ENCODE peak calls at places on chromosome 19, in four cellular contexts. One of them, this sample, is unnamed.

GRCh38 chr19:54017266-54017665 is 25.8 kb downstream of the CACNG6 start:
- DNase-seq in testis: no peak
- DNase-seq in body of pancreas: no peak
- DNase-seq in heart left ventricle: no peak
- DNase-seq in this sample: no peak

GRCh38 chr19:14138576-14139265 is 2.3 kb upstream of the ASF1B start:
- DNase-seq in body of pancreas: no peak
- DNase-seq in testis: no peak
- DNase-seq in heart left ventricle: no peak
- DNase-seq in this sample: no peak

GRCh38 chr19:48681127-48681470 is 8.3 kb upstream of the NTN5 start:
- DNase-seq in testis: peak
- DNase-seq in body of pancreas: no peak
- DNase-seq in heart left ventricle: no peak
- DNase-seq in this sample: no peak

GRCh38 chr19:14300281-14300680 is 81.0 kb upstream of the ADGRE5 start:
- DNase-seq in body of pancreas: no peak
- DNase-seq in testis: no peak
- DNase-seq in heart left ventricle: no peak
- DNase-seq in this sample: no peak

GRCh38 chr19:50723069-50723468 is at the start of gene CLEC11A:
- DNase-seq in testis: peak
- DNase-seq in heart left ventricle: peak
- DNase-seq in body of pancreas: peak
- DNase-seq in this sample: no peak

GRCh38 chr19:18364826-18365528 is 21.0 kb upstream of the GDF15 start:
- DNase-seq in body of pancreas: peak
- DNase-seq in heart left ventricle: no peak
- DNase-seq in testis: peak
- DNase-seq in this sample: peak

GRCh38 chr19:2327773-2328400 is 499 bp downstream of the LSM7 start:
- DNase-seq in testis: peak
- DNase-seq in heart left ventricle: no peak
- DNase-seq in body of pancreas: peak
- DNase-seq in this sample: peak

GRCh38 chr19:53463263-53463662 is 4.3 kb upstream of the ZNF813 start:
- DNase-seq in body of pancreas: peak
- DNase-seq in testis: peak
- DNase-seq in heart left ventricle: peak
- DNase-seq in this sample: no peak

GRCh38 chr19:55346725-55347441 is 7.2 kb downstream of the KMT5C start:
- DNase-seq in heart left ventricle: no peak
- DNase-seq in body of pancreas: no peak
- DNase-seq in testis: no peak
- DNase-seq in this sample: no peak

GRCh38 chr19:873084-874019 is 13.9 kb downstream of the CFD start:
- DNase-seq in testis: peak
- DNase-seq in body of pancreas: no peak
- DNase-seq in heart left ventricle: no peak
- DNase-seq in this sample: peak

GRCh38 chr19:6109947-6110346 is 353 bp downstream of the RFX2 start:
- DNase-seq in body of pancreas: no peak
- DNase-seq in heart left ventricle: no peak
- DNase-seq in testis: no peak
- DNase-seq in this sample: no peak

GRCh38 chr19:38917921-38918491 is 6.0 kb upstream of the CCER2 start:
- DNase-seq in heart left ventricle: no peak
- DNase-seq in body of pancreas: no peak
- DNase-seq in testis: peak
- DNase-seq in this sample: peak

GRCh38 chr19:35019144-35019543 is 11.1 kb upstream of the SCN1B start:
- DNase-seq in body of pancreas: no peak
- DNase-seq in testis: no peak
- DNase-seq in heart left ventricle: no peak
- DNase-seq in this sample: no peak

GRCh38 chr19:10105241-10106099 is 692 bp upstream of the PPAN start:
- DNase-seq in heart left ventricle: no peak
- DNase-seq in body of pancreas: no peak
- DNase-seq in testis: no peak
- DNase-seq in this sample: no peak

GRCh38 chr19:10107817-10108367 is 1.7 kb downstream of the PPAN start:
- DNase-seq in body of pancreas: no peak
- DNase-seq in testis: no peak
- DNase-seq in heart left ventricle: no peak
- DNase-seq in this sample: no peak

GRCh38 chr19:10104665-10105221 is 1.4 kb upstream of the PPAN start:
- DNase-seq in body of pancreas: no peak
- DNase-seq in heart left ventricle: no peak
- DNase-seq in testis: no peak
- DNase-seq in this sample: peak

GRCh38 chr19:10107254-10107653 is 1.1 kb downstream of the PPAN start:
- DNase-seq in heart left ventricle: no peak
- DNase-seq in testis: no peak
- DNase-seq in body of pancreas: no peak
- DNase-seq in this sample: no peak

DNA sequence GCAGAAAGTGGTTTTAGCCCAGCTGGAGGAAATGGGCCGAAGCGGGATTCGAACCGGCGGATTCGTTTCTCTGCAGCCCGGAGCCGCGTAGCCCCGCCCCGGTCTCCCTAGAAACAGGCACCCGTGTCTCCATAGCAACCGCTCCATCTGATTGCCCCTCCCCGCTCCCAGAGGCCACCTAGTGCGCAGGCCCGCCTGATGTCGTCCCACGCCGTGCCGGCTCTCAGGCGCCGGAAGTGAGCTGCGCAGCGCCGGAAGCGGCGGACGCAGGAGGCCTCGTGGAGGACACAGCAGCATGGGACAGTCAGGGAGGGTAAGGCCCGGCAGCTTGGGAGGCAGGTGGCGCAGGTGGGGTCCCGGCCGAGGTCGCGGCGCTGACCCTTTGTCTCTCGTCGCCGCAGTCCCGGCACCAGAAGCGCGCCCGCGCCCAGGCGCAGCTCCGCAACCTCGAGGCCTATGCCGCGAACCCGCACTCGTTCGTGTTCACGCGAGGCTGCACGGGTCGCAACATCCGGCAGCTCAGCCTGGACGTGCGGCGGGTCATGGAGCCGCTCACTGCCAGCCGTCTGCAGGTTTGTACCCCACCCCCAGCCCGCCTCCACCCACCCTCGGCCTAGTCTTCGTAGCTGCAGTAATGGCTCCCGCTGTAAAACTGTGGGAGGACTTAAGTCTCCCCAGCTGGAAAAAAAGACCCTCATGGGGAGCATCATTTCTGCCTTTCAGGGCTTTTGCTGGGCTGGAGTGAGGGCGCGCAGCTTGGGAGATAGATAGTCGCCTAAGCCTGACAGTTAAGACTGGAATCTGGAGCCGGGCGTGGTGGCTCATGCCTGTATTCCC is at the start of gene PPAN:
- DNase-seq in heart left ventricle: peak
- DNase-seq in body of pancreas: peak
- DNase-seq in testis: peak
- DNase-seq in this sample: peak
- TF ChIP-seq POLR2A in heart left ventricle: no peak
- TF ChIP-seq POLR2A in body of pancreas: no peak
- TF ChIP-seq POLR2A in testis: no peak
- TF ChIP-seq POLR2A in this sample: peak

GRCh38 chr19:16830679-16831078 is 1.5 kb downstream of the SIN3B start:
- DNase-seq in body of pancreas: no peak
- DNase-seq in heart left ventricle: no peak
- DNase-seq in testis: no peak
- DNase-seq in this sample: no peak

GRCh38 chr19:16831531-16831930 is 2.3 kb downstream of the SIN3B start:
- DNase-seq in body of pancreas: no peak
- DNase-seq in heart left ventricle: no peak
- DNase-seq in testis: no peak
- DNase-seq in this sample: no peak

GRCh38 chr19:16829822-16830289 is 658 bp downstream of the SIN3B start:
- DNase-seq in testis: no peak
- DNase-seq in body of pancreas: no peak
- DNase-seq in heart left ventricle: no peak
- DNase-seq in this sample: no peak

GRCh38 chr19:16825312-16826168 is 3.7 kb upstream of the SIN3B start:
- DNase-seq in heart left ventricle: no peak
- DNase-seq in body of pancreas: peak
- DNase-seq in testis: peak
- DNase-seq in this sample: peak

GRCh38 chr19:16828990-16829821 is at the start of gene SIN3B:
- DNase-seq in body of pancreas: peak
- DNase-seq in testis: peak
- DNase-seq in heart left ventricle: peak
- DNase-seq in this sample: peak
- TF ChIP-seq POLR2A in body of pancreas: no peak
- TF ChIP-seq POLR2A in testis: no peak
- TF ChIP-seq POLR2A in heart left ventricle: peak
- TF ChIP-seq POLR2A in this sample: peak

GRCh38 chr19:8083141-8083540 is 30.6 kb downstream of the CCL25 start:
- DNase-seq in testis: no peak
- DNase-seq in heart left ventricle: no peak
- DNase-seq in body of pancreas: no peak
- DNase-seq in this sample: no peak

GRCh38 chr19:8084152-8084551 is 31.6 kb downstream of the CCL25 start:
- DNase-seq in heart left ventricle: no peak
- DNase-seq in testis: no peak
- DNase-seq in body of pancreas: no peak
- DNase-seq in this sample: no peak

GRCh38 chr19:8080832-8081231 is 28.3 kb downstream of the CCL25 start:
- DNase-seq in testis: no peak
- DNase-seq in body of pancreas: no peak
- DNase-seq in heart left ventricle: no peak
- DNase-seq in this sample: no peak

GRCh38 chr19:8081569-8082550 is 29.3 kb downstream of the CCL25 start:
- DNase-seq in testis: no peak
- DNase-seq in body of pancreas: no peak
- DNase-seq in heart left ventricle: no peak
- DNase-seq in this sample: no peak

DNA sequence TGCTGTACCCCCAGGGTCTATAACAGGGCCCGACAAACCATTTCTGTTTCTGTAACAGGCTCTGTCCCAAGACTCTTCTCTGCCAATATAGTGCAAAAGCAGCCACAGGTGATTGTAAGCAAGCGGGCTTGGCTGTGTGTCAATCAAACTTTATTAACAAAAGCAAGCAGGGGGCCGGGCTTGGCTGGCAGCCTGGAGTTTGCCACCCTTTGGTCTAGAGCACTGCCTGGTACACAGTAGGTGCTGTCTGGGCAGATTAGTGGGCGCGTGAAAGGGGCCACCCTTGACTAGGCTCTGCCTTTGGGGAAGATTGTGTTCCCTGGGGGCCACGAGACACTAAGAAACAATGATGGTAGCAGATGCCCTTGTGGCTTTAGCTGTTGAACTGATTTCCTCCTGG is 27.4 kb downstream of the CCL25 start:
- DNase-seq in heart left ventricle: no peak
- DNase-seq in body of pancreas: no peak
- DNase-seq in testis: no peak
- DNase-seq in this sample: no peak
- TF ChIP-seq POLR2A in heart left ventricle: no peak
- TF ChIP-seq POLR2A in body of pancreas: no peak
- TF ChIP-seq POLR2A in testis: no peak
- TF ChIP-seq POLR2A in this sample: no peak

GRCh38 chr19:45601524-45602522 is at the start of gene GPR4:
- DNase-seq in body of pancreas: no peak
- DNase-seq in testis: no peak
- DNase-seq in heart left ventricle: peak
- DNase-seq in this sample: peak
- TF ChIP-seq POLR2A in body of pancreas: no peak
- TF ChIP-seq POLR2A in testis: no peak
- TF ChIP-seq POLR2A in heart left ventricle: no peak
- TF ChIP-seq POLR2A in this sample: no peak